ENCODE peak calls at places on chromosomes 6 and 20, in six cellular contexts. C is iPS-NIHi11; S is AG10803; J is activated naive CD4-positive, alpha-beta T cell; D is NCI-H69; B is PC-3. N is an unnamed sample.

GRCh38 chr20:12293900-12294299 is 376.2 kb downstream of the BTBD3 start:
- DNase-seq in C (no peak), D (no peak), J (no peak), B (no peak), S (no peak), N (no peak)

GRCh38 chr20:22305391-22305790 is 279.0 kb downstream of the FOXA2 start:
- DNase-seq in D (no peak), C (no peak), J (no peak), S (no peak), B (no peak), N (no peak)

GRCh38 chr6:31354248-31354647 is 2.7 kb downstream of the HLA-B start:
- DNase-seq in B (no peak), C (no peak), S (no peak), J (no peak), D (no peak), N (no peak)

GRCh38 chr20:19815553-19815991 is 57.5 kb downstream of the RIN2 start:
- DNase-seq in S (peak; percentile 99), J (no peak), C (peak; percentile 26), D (no peak), B (peak; percentile 99), N (no peak)

GRCh38 chr20:19120011-19120410 is 92.4 kb upstream of the SLC24A3 start:
- DNase-seq in D (no peak), C (no peak), J (no peak), B (no peak), S (no peak), N (no peak)

GRCh38 chr6:3061501-3061941 is 6.8 kb upstream of the RIPK1 start:
- DNase-seq in D (no peak), S (peak; percentile 55), C (no peak), J (no peak), B (peak; percentile 93), N (no peak)

GRCh38 chr6:100506651-100507050 is 41.9 kb upstream of the SIM1 start:
- DNase-seq in C (no peak), B (peak; percentile 56), J (no peak), S (peak; percentile 35), D (no peak), N (no peak)

GRCh38 chr20:56748476-56749377 is 119.6 kb downstream of the TFAP2C start:
- DNase-seq in D (no peak), B (peak; percentile 39), C (no peak), S (no peak), J (no peak), N (no peak)

GRCh38 chr20:64101731-64102621 is 5.4 kb downstream of the NPBWR2 start:
- DNase-seq in C (peak; percentile 95), S (no peak), D (peak; percentile 69), B (peak; percentile 59), J (peak; percentile 49), N (peak; percentile 41)

GRCh38 chr6:52106994-52107393 is 19.6 kb upstream of the PKHD1 start:
- DNase-seq in B (no peak), J (no peak), D (peak; percentile 30), C (no peak), S (no peak), N (no peak)

GRCh38 chr6:136403166-136403980 is 113.7 kb upstream of the BCLAF1 start:
- DNase-seq in D (peak; percentile 70), J (no peak), B (peak; percentile 88), C (no peak), S (peak; percentile 92), N (no peak)

GRCh38 chr20:38805502-38805957 is at the start of gene PPP1R16B:
- DNase-seq in D (peak; percentile 54), C (peak; percentile 82), S (no peak), J (peak; percentile 42), B (no peak), N (peak; percentile 79)

GRCh38 chr6:108955329-108955949 is 107.2 kb downstream of the ARMC2 start:
- DNase-seq in J (no peak), C (no peak), B (no peak), S (no peak), D (no peak), N (no peak)

GRCh38 chr6:108321253-108321740 is 26.4 kb downstream of the AFG1L start:
- DNase-seq in B (peak; percentile 7), S (no peak), D (no peak), J (no peak), C (no peak), N (no peak)

GRCh38 chr6:11744753-11745152 is 33.9 kb downstream of the ADTRP start:
- DNase-seq in C (no peak), S (peak; percentile 92), D (no peak), B (no peak), J (no peak), N (no peak)

GRCh38 chr6:169070506-169071176 is 183.0 kb downstream of the THBS2 start:
- DNase-seq in D (no peak), B (peak; percentile 93), S (peak; percentile 99), J (no peak), C (no peak), N (no peak)

GRCh38 chr6:31299511-31299910 is 27.6 kb upstream of the HLA-C start:
- DNase-seq in S (no peak), J (no peak), B (no peak), D (no peak), C (no peak), N (no peak)